ENCODE peak calls at places on chromosomes 3 and 15, in nine cellular contexts. S is activated CD8-positive, alpha-beta T cell treated with anti-CD3 and anti-CD28 coated beads for 36 hours; A is brain microvascular endothelial cell; J is right lobe of liver; Q is CD8-positive, alpha-beta T cell; B is activated T-cell treated with anti-CD3 and anti-CD28 coated beads, Interleukin-2, amount 50 U/mL, for 1 hour; H is activated CD4-positive, CD25-positive, alpha-beta regulatory T cell; G is psoas muscle; F is NCI-H345. X is an unnamed sample.

GRCh38 chr3:125110016-125110875 is 54.4 kb upstream of the HEG1 start:
- DNase-seq in S (peak), Q (no peak), B (no peak), J (no peak), F (no peak), G (no peak), H (no peak), A (peak), X (no peak)

GRCh38 chr3:158105124-158105709 is 1.0 kb downstream of the SHOX2 start:
- DNase-seq in B (no peak), H (no peak), G (no peak), S (no peak), F (no peak), A (no peak), Q (no peak), J (no peak), X (no peak)

GRCh38 chr15:88299502-88299901 is 43.0 kb upstream of the NTRK3 start:
- DNase-seq in A (no peak), Q (no peak), H (no peak), S (no peak), J (no peak), G (no peak), B (no peak), F (no peak), X (no peak)

GRCh38 chr3:190326930-190327329 is 4.7 kb upstream of the CLDN1 start:
- DNase-seq in Q (no peak), S (no peak), A (no peak), G (no peak), F (no peak), H (no peak), J (no peak), B (no peak), X (no peak)

GRCh38 chr3:126004692-126005091 is 35.7 kb downstream of the ROPN1B start:
- DNase-seq in J (no peak), S (no peak), A (no peak), F (no peak), G (no peak), H (no peak), B (no peak), Q (no peak), X (no peak)

GRCh38 chr15:70379938-70380337 is 282.2 kb upstream of the TLE3 start:
- DNase-seq in G (no peak), J (no peak), B (no peak), A (no peak), Q (no peak), F (no peak), H (no peak), S (no peak), X (no peak)

GRCh38 chr3:42600958-42601675 is 631 bp downstream of the NKTR start:
- DNase-seq in J (no peak), Q (no peak), A (peak), G (peak), S (peak), F (peak), H (peak), B (no peak), X (peak)

GRCh38 chr3:12280333-12280732 is 8.5 kb upstream of the PPARG start:
- DNase-seq in H (no peak), A (no peak), G (no peak), Q (no peak), S (no peak), F (no peak), J (no peak), B (no peak), X (no peak)

GRCh38 chr3:187066228-187066995 is 72.9 kb downstream of the RPL39L start:
- DNase-seq in A (no peak), J (no peak), S (peak), H (peak), B (peak), F (no peak), Q (peak), G (no peak), X (peak)

GRCh38 chr3:58999779-59000170 is 50.0 kb downstream of the CFAP20DC start:
- DNase-seq in G (no peak), J (no peak), F (no peak), B (no peak), Q (no peak), S (no peak), A (no peak), H (no peak), X (no peak)

GRCh38 chr15:85504739-85505676 is 124.6 kb downstream of the AKAP13 start:
- DNase-seq in Q (no peak), A (peak), S (peak), B (no peak), H (peak), J (no peak), F (peak), G (no peak), X (peak)

X was measured in AML-193.